ENCODE peak calls at places on chromosomes 7 and 10, in nine cellular contexts. L is fibroblast of pulmonary artery, H is HL-60, T is lower lobe of right lung, Z is body of pancreas, X is psoas muscle, N is endodermal cell, Y is A549, F is astrocyte of the spinal cord. B is an unnamed sample.
A peak's percentile ranks its signal among the peaks of the same experiment; 100 is the strongest.

GRCh38 chr7:27161214-27161720 is 4.1 kb downstream of the HOXA9 start:
- DNase-seq in T (peak; percentile 78), H (peak; percentile 82), N (no peak), F (no peak), L (no peak), Z (no peak), X (peak; percentile 27), Y (no peak), B (no peak)

GRCh38 chr7:140005754-140006503 is 56.8 kb downstream of the PARP12 start:
- DNase-seq in T (no peak), F (no peak), L (peak; percentile 56), Y (peak; percentile 79), X (no peak), H (peak; percentile 29), Z (no peak), N (peak; percentile 96), B (peak; percentile 13)

GRCh38 chr7:47293884-47294568 is 287.9 kb downstream of the TNS3 start:
- DNase-seq in Y (no peak), H (no peak), F (no peak), Z (peak; percentile 30), N (no peak), T (no peak), X (peak; percentile 69), L (peak; percentile 14), B (no peak)

GRCh38 chr10:22643116-22643515 is 71.3 kb downstream of the PIP4K2A start:
- DNase-seq in T (no peak), Y (no peak), F (no peak), H (no peak), N (no peak), L (no peak), Z (no peak), X (no peak), B (no peak)

GRCh38 chr7:26078437-26079362 is 73.3 kb upstream of the NFE2L3 start:
- DNase-seq in F (peak; percentile 38), H (peak; percentile 94), X (peak; percentile 56), T (peak; percentile 77), Y (peak; percentile 78), L (peak; percentile 29), N (peak; percentile 96), Z (peak; percentile 77), B (peak; percentile 86)

GRCh38 chr7:138872576-138872975 is 74.6 kb upstream of the ATP6V0A4 start:
- DNase-seq in F (no peak), Y (no peak), T (no peak), L (no peak), H (no peak), X (no peak), Z (no peak), N (no peak), B (no peak)

GRCh38 chr10:30447125-30447799 is 13.3 kb downstream of the MAP3K8 start:
- DNase-seq in Z (no peak), X (no peak), T (no peak), F (peak; percentile 55), H (no peak), Y (no peak), L (peak; percentile 62), N (no peak), B (no peak)

GRCh38 chr7:130891254-130892094 is 157.5 kb upstream of the KLF14 start:
- DNase-seq in T (peak; percentile 68), H (no peak), N (no peak), Y (no peak), L (peak; percentile 94), Z (peak; percentile 31), X (peak; percentile 63), F (peak; percentile 99), B (no peak)

GRCh38 chr7:74143383-74143782 is 30.8 kb upstream of the EIF4H start:
- DNase-seq in X (no peak), T (no peak), L (no peak), N (no peak), Y (no peak), F (no peak), Z (no peak), H (no peak), B (no peak)

GRCh38 chr10:72688208-72688651 is 3.7 kb upstream of the MCU start:
- DNase-seq in H (no peak), X (no peak), Z (no peak), T (no peak), N (no peak), Y (peak; percentile 91), F (peak; percentile 87), L (peak; percentile 85), B (peak; percentile 34)

GRCh38 chr10:75233444-75234016 is 2.2 kb downstream of the COMTD1 start:
- DNase-seq in X (no peak), F (no peak), N (no peak), L (no peak), Z (no peak), Y (no peak), T (no peak), H (peak; percentile 18), B (peak; percentile 36)

GRCh38 chr7:92496876-92497275 is 19.1 kb upstream of the ERVW-1 start:
- DNase-seq in Z (no peak), X (no peak), F (no peak), Y (no peak), N (no peak), H (no peak), L (peak; percentile 36), T (no peak), B (no peak)

GRCh38 chr7:37901890-37902524 is 14.6 kb downstream of the SFRP4 start:
- DNase-seq in H (no peak), N (no peak), L (peak; percentile 65), T (no peak), Y (no peak), F (peak; percentile 74), X (no peak), Z (no peak), B (no peak)

GRCh38 chr10:98295907-98296306 is 27.9 kb upstream of the LOXL4 start:
- DNase-seq in Y (no peak), X (no peak), Z (no peak), F (peak; percentile 35), T (no peak), H (no peak), N (no peak), L (no peak), B (no peak)

GRCh38 chr7:3393862-3394261 is 92.8 kb downstream of the SDK1 start:
- DNase-seq in N (no peak), F (no peak), X (no peak), Y (no peak), L (peak; percentile 16), T (no peak), H (no peak), Z (no peak), B (no peak)

GRCh38 chr10:28681928-28682750 is 4.8 kb downstream of the BAMBI start:
- DNase-seq in Z (no peak), X (no peak), L (no peak), F (no peak), Y (no peak), H (no peak), T (no peak), N (no peak), B (no peak)

DNA sequence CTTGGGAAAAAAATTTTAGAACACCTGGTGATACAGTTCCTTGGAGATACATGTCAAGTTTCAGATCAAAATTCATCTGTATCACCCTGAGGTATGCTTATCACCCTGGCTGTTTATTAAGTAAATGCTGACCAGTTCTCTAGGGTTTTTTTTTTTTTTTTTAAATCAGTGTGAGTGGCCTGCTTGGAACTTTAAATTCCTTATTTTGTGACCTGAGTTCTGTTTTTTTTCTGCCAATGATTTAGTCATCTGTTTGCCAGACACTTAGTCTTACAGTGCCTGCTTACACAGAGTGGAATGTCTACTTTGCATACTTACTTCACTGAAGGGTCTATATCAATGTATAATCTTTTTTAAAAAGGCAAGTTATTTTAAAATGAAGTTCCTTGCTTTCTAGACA is 1.8 kb downstream of the TSPAN13 start:
- DNase-seq in F (peak; percentile 20), Y (no peak), Z (no peak), L (no peak), N (no peak), X (no peak), T (no peak), H (no peak), B (no peak)
- H3K4me3 ChIP-seq in F (no peak overlapping the region), Y (no peak overlapping the region), Z (no peak overlapping the region), L (peak overlapping the region; percentile 82), N (peak overlapping the region; percentile 86), X (peak overlapping the region; percentile 68), T (peak overlapping the region; percentile 75), H (no peak overlapping the region), B (no peak overlapping the region)

DNA sequence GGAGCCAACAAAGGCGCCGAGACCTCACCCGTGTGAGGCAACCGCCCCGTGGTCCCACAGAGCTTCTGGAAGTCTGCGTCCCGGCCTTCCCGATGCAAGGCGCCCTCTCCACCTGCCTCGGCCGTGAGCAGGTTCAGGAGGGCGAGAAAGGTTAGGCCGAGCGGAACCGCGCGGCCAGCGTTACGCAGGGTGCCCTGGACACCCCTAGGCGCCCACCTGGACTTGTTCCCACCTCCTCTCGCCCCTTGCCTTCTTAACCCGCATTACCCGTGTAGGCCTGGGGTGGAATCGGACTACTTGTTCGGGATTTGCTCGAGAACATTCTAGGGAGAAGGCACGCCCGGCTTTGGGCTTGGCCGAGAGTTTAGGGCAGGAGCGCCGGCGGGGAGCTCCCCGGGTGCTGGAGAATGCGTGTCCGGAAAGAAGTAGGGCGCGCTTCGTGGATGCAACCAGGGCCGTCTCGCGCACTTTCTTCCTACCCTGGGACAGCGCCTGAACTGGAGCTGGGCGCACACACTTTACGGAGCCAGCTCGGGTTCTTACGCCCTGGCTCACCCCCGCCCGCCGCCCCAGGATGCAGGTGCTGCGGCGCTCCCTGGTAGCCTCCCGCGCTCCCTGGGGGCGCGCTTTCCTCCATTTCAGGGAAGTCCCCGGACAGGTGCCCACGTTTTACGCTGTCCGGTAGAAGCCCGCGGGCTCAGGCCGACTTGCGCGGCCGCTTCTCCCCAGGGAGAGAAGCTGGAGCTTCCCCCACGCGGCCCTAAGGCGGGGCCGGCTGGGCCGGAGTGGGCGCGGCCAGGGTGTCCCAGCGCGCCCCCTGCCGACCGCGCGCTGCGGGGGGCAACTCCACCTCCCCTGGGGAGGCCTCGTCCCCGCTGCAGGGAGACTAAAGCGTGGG is 74.5 kb downstream of the INSIG1 start:
- DNase-seq in Y (peak; percentile 51), T (peak; percentile 49), X (no peak), L (no peak), Z (peak; percentile 40), H (no peak), N (peak; percentile 76), F (no peak), B (peak; percentile 32)
- TF ChIP-seq CTCF in Y (peak; percentile 75), T (peak; percentile 38), X (peak; percentile 54), L (no peak), Z (peak; percentile 47), H (peak; percentile 51), N (peak; percentile 49), F (peak; percentile 2), B (peak; percentile 39)

DNA sequence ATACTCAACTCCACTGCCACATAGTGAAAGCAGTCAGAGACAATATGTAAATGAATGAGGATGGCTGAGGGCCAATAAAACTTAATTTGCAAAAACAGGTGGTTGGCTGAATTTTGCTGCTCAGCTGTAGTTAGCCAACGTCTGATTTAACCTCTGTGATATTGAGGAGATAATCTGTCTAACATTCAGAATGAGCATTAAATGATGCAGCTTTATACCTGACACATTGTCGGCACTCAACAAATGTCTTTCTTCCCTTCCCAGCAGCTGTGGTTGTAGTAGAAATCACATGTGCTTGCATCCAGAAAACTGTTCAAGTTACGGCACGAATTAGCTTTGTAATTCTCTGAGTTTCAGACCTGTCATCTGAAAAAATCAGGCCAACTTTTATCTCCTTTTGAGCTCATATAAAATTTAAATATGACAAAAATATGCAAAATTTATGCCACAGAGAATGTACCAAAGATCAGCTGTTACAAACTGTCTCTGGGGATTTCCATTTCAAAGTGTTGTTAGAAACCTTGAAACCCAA is 1239.7 kb downstream of the GATA3 start:
- DNase-seq in Y (no peak), L (no peak), F (no peak), X (no peak), Z (no peak), T (no peak), N (no peak), H (no peak), B (peak; percentile 11)
- H3K4me3 ChIP-seq in Y (no peak overlapping the region), L (no peak overlapping the region), F (no peak overlapping the region), X (no peak overlapping the region), Z (no peak overlapping the region), T (no peak overlapping the region), N (no peak overlapping the region), H (no peak overlapping the region), B (no peak overlapping the region)

GRCh38 chr10:113521482-113521795 is 31.4 kb upstream of the HABP2 start:
- DNase-seq in L (no peak), H (no peak), N (no peak), F (no peak), Y (no peak), X (no peak), Z (no peak), T (no peak), B (no peak)
- TF ChIP-seq CTCF in L (no peak), H (no peak), N (peak; percentile 6), F (no peak), Y (no peak), X (no peak), Z (no peak), T (no peak), B (no peak)